ENCODE peak calls at places on chromosomes 4 and X, in nine cellular contexts. M is A549, K is HCT116, C is esophagus squamous epithelium, T is body of pancreas, H is ovary, Q is gastrocnemius medialis, G is heart left ventricle, V is H54. Z is an unnamed sample.

GRCh38 chrX:152904151-152905080 is 6.5 kb downstream of the ZNF185 start:
- DNase-seq in M (peak), K (no peak), C (no peak), T (peak), H (no peak), Q (no peak), G (no peak), V (peak), Z (peak)

GRCh38 chr4:132839070-132839469 is 310.0 kb upstream of the PCDH10 start:
- DNase-seq in M (no peak), K (no peak), C (no peak), T (no peak), H (no peak), Q (no peak), G (no peak), V (no peak), Z (no peak)

GRCh38 chr4:116016201-116016600 is 902.8 kb upstream of the NDST4 start:
- DNase-seq in M (no peak), K (peak), C (no peak), T (no peak), H (no peak), Q (peak), G (peak), V (no peak), Z (no peak)

GRCh38 chr4:174658246-174658645 is 136.0 kb upstream of the HPGD start:
- DNase-seq in M (no peak), K (no peak), C (no peak), T (no peak), H (no peak), Q (no peak), G (no peak), V (no peak), Z (no peak)

GRCh38 chr4:86556791-86557415 is 37.2 kb upstream of the PTPN13 start:
- DNase-seq in M (no peak), K (no peak), C (no peak), T (no peak), H (no peak), Q (no peak), G (no peak), V (no peak), Z (no peak)

GRCh38 chr4:17189322-17189721 is 290.9 kb upstream of the LDB2 start:
- DNase-seq in M (no peak), K (no peak), C (no peak), T (no peak), H (no peak), Q (no peak), G (no peak), V (no peak), Z (peak)

GRCh38 chr4:42050850-42051249 is 60.5 kb downstream of the SLC30A9 start:
- DNase-seq in M (no peak), K (no peak), C (no peak), T (no peak), H (no peak), Q (no peak), G (no peak), V (no peak), Z (no peak)

GRCh38 chr4:185656467-185656890 is 121.2 kb upstream of the PDLIM3 start:
- DNase-seq in M (no peak), K (no peak), C (no peak), T (peak), H (peak), Q (no peak), G (peak), V (no peak), Z (no peak)

GRCh38 chr4:108336076-108336475 is 167.3 kb upstream of the LEF1 start:
- DNase-seq in M (no peak), K (no peak), C (no peak), T (no peak), H (no peak), Q (no peak), G (no peak), V (no peak), Z (no peak)

GRCh38 chr4:6910960-6911874 is 1.6 kb downstream of the TBC1D14 start:
- DNase-seq in M (no peak), K (no peak), C (no peak), T (no peak), H (no peak), Q (no peak), G (no peak), V (no peak), Z (no peak)

GRCh38 chr4:91243132-91243531 is 1060.6 kb upstream of the GRID2 start:
- DNase-seq in M (no peak), K (no peak), C (no peak), T (peak), H (no peak), Q (no peak), G (peak), V (peak), Z (no peak)

GRCh38 chr4:14749910-14750309 is 252.4 kb upstream of the CPEB2 start:
- DNase-seq in M (no peak), K (no peak), C (no peak), T (peak), H (no peak), Q (no peak), G (peak), V (peak), Z (no peak)

GRCh38 chr4:39976141-39976944 is 1.4 kb downstream of the PDS5A start:
- DNase-seq in M (peak), K (peak), C (no peak), T (peak), H (peak), Q (peak), G (peak), V (peak), Z (peak)
- TF ChIP-seq POLR2A in M (no peak), K (no peak), C (no peak), T (no peak), H (no peak), Q (no peak), G (no peak), V (no peak), Z (no peak)

GRCh38 chrX:135168533-135168932 is 2.7 kb downstream of the CT55 start:
- DNase-seq in M (no peak), K (no peak), C (no peak), T (no peak), H (no peak), Q (no peak), G (no peak), V (no peak), Z (no peak)

GRCh38 chrX:135170468-135170867 is 730 bp downstream of the CT55 start:
- DNase-seq in M (no peak), K (no peak), C (no peak), T (no peak), H (no peak), Q (no peak), G (no peak), V (no peak), Z (no peak)

GRCh38 chrX:135170877-135171519 is at the start of gene CT55:
- DNase-seq in M (no peak), K (no peak), C (no peak), T (no peak), H (no peak), Q (no peak), G (no peak), V (no peak), Z (no peak)
- TF ChIP-seq POLR2A in M (no peak), K (no peak), C (no peak), T (no peak), H (no peak), Q (no peak), G (no peak), V (no peak), Z (no peak)

GRCh38 chr4:102827674-102828496 is 534 bp upstream of the UBE2D3 start:
- DNase-seq in M (peak), K (peak), C (peak), T (peak), H (peak), Q (peak), G (peak), V (peak), Z (peak)
- TF ChIP-seq POLR2A in M (peak), K (peak), C (peak), T (peak), H (peak), Q (peak), G (no peak), V (peak), Z (peak)

GRCh38 chr4:94564252-94564651 is 112.5 kb downstream of the PDLIM5 start:
- DNase-seq in M (no peak), K (no peak), C (no peak), T (no peak), H (no peak), Q (no peak), G (no peak), V (no peak), Z (no peak)
- TF ChIP-seq POLR2A in M (no peak), K (no peak), C (no peak), T (no peak), H (no peak), Q (no peak), G (no peak), V (no peak), Z (no peak)

GRCh38 chrX:27765718-27766117 is 42.1 kb upstream of the MAGEB10 start:
- DNase-seq in M (no peak), K (no peak), C (no peak), T (no peak), H (no peak), Q (no peak), G (no peak), V (no peak), Z (no peak)

DNA sequence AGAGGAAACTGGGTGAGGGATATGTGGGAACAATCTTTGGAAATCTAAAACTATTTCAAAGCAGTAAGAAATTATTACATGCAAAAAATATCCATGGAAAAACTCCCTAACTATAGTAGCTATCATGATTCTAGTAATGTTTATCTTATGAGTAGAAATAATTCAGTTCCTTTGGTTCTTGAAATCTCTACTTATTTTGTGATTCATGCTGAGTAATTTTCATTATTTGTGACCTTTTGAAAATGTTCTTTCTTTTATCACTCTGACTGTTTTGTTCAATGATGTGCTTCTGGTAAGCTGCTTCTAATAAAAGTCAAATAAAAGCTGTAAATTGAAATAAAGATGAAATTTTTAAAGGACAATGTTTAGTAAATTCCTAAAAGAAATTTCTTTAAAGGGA is 40.4 kb upstream of the MAGEB10 start:
- DNase-seq in M (no peak), K (no peak), C (no peak), T (no peak), H (no peak), Q (no peak), G (no peak), V (no peak), Z (no peak)
- TF ChIP-seq POLR2A in M (no peak), K (no peak), C (no peak), T (no peak), H (no peak), Q (no peak), G (no peak), V (no peak), Z (no peak)

GRCh38 chrX:154804564-154804956 is 725 bp downstream of the MPP1 start:
- DNase-seq in M (no peak), K (no peak), C (no peak), T (no peak), H (no peak), Q (no peak), G (no peak), V (no peak), Z (no peak)

GRCh38 chrX:154802838-154803410 is 2.4 kb downstream of the MPP1 start:
- DNase-seq in M (no peak), K (no peak), C (no peak), T (no peak), H (no peak), Q (no peak), G (no peak), V (no peak), Z (no peak)

GRCh38 chrX:154804957-154805695 is at the start of gene MPP1:
- DNase-seq in M (peak), K (peak), C (no peak), T (peak), H (peak), Q (peak), G (peak), V (peak), Z (peak)

GRCh38 chrX:154806837-154807501 is 1.7 kb upstream of the MPP1 start:
- DNase-seq in M (no peak), K (no peak), C (no peak), T (no peak), H (no peak), Q (no peak), G (no peak), V (no peak), Z (no peak)

DNA sequence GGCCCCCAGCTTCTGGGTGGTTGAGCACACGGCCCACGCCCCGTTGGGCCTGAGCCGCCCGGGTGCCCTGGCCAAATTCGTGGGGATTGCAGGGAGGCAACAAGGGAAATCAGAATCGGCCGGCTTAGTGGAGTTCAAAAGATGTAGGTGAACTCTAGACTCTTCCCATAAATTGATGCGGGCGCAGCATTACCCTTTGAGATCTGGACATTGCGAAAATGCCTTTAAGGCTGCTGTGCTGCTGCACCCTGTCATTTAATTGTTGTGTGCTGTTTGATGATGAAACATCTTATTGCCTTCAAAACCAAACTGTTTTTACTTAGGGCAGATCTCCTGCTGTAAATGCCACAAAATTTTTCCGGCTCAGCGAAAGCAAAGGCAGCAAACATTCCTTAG is 409 bp upstream of the MPP1 start:
- DNase-seq in M (no peak), K (no peak), C (no peak), T (no peak), H (no peak), Q (no peak), G (no peak), V (no peak), Z (no peak)
- TF ChIP-seq POLR2A in M (no peak), K (no peak), C (no peak), T (no peak), H (no peak), Q (no peak), G (no peak), V (no peak), Z (no peak)